ENCODE peak calls at places on chromosomes 5 and 9, in four cellular contexts. One of them, this sample, is unnamed. For H3K27me3, the result is how much of the 10 kb centered on the place peaks cover.

GRCh38 chr5:159424123-159424522 is 93.8 kb upstream of the IL12B start:
- DNase-seq in transverse colon: no peak
- DNase-seq in breast epithelium: no peak
- DNase-seq in suprapubic skin: no peak
- DNase-seq in this sample: no peak

GRCh38 chr5:53642006-53642405 is 81.6 kb downstream of the NDUFS4 start:
- DNase-seq in suprapubic skin: no peak
- DNase-seq in breast epithelium: no peak
- DNase-seq in transverse colon: no peak
- DNase-seq in this sample: no peak

GRCh38 chr9:14812806-14813205 is 90.3 kb upstream of the CER1 start:
- DNase-seq in breast epithelium: no peak
- DNase-seq in suprapubic skin: no peak
- DNase-seq in transverse colon: no peak
- DNase-seq in this sample: no peak

GRCh38 chr9:132486706-132487350 is 76.8 kb downstream of the CFAP77 start:
- DNase-seq in suprapubic skin: no peak
- DNase-seq in breast epithelium: no peak
- DNase-seq in transverse colon: no peak
- DNase-seq in this sample: no peak

GRCh38 chr5:69238760-69239251 is 4.1 kb downstream of the CDK7 start:
- DNase-seq in suprapubic skin: no peak
- DNase-seq in breast epithelium: no peak
- DNase-seq in transverse colon: no peak
- DNase-seq in this sample: no peak

GRCh38 chr5:81601912-81602311 is 149.0 kb downstream of the SSBP2 start:
- DNase-seq in transverse colon: no peak
- DNase-seq in suprapubic skin: no peak
- DNase-seq in breast epithelium: no peak
- DNase-seq in this sample: no peak

GRCh38 chr5:158923799-158924551 is 175.7 kb downstream of the EBF1 start:
- DNase-seq in breast epithelium: no peak
- DNase-seq in transverse colon: no peak
- DNase-seq in suprapubic skin: no peak
- DNase-seq in this sample: no peak

GRCh38 chr9:15813076-15813475 is 260.2 kb downstream of the CCDC171 start:
- DNase-seq in breast epithelium: no peak
- DNase-seq in suprapubic skin: no peak
- DNase-seq in transverse colon: no peak
- DNase-seq in this sample: no peak

GRCh38 chr9:5670079-5670478 is 41.2 kb downstream of the RIC1 start:
- DNase-seq in transverse colon: no peak
- DNase-seq in breast epithelium: no peak
- DNase-seq in suprapubic skin: no peak
- DNase-seq in this sample: no peak

GRCh38 chr5:163506726-163507125 is 1.3 kb downstream of the MAT2B start:
- DNase-seq in breast epithelium: no peak
- DNase-seq in transverse colon: no peak
- DNase-seq in suprapubic skin: no peak
- DNase-seq in this sample: no peak

GRCh38 chr5:53030828-53031425 is 41.8 kb downstream of the ITGA2 start:
- DNase-seq in breast epithelium: no peak
- DNase-seq in suprapubic skin: no peak
- DNase-seq in transverse colon: no peak
- DNase-seq in this sample: no peak

GRCh38 chr5:124683917-124684555 is 62.4 kb downstream of the ZNF608 start:
- DNase-seq in suprapubic skin: no peak
- DNase-seq in breast epithelium: no peak
- DNase-seq in transverse colon: no peak
- DNase-seq in this sample: no peak

GRCh38 chr5:103389846-103390245 is 131.3 kb downstream of the MACIR start:
- DNase-seq in transverse colon: no peak
- DNase-seq in breast epithelium: no peak
- DNase-seq in suprapubic skin: no peak
- DNase-seq in this sample: no peak

GRCh38 chr5:172114875-172115422 is 73.1 kb downstream of the STK10 start:
- DNase-seq in transverse colon: peak
- DNase-seq in suprapubic skin: no peak
- DNase-seq in breast epithelium: no peak
- DNase-seq in this sample: no peak

GRCh38 chr5:60586307-60586901 is 113.6 kb downstream of the DEPDC1B start:
- DNase-seq in transverse colon: no peak
- DNase-seq in breast epithelium: no peak
- DNase-seq in suprapubic skin: no peak
- DNase-seq in this sample: no peak

GRCh38 chr9:20242767-20243166 is 379.5 kb downstream of the MLLT3 start:
- DNase-seq in transverse colon: no peak
- DNase-seq in breast epithelium: no peak
- DNase-seq in suprapubic skin: no peak
- DNase-seq in this sample: no peak

GRCh38 chr9:91483189-91483691 is 59.6 kb upstream of the NFIL3 start:
- DNase-seq in transverse colon: no peak
- DNase-seq in suprapubic skin: no peak
- DNase-seq in breast epithelium: no peak
- DNase-seq in this sample: no peak

GRCh38 chr9:15276328-15276969 is 30.6 kb downstream of the TTC39B start:
- DNase-seq in suprapubic skin: no peak
- DNase-seq in breast epithelium: no peak
- DNase-seq in transverse colon: peak
- DNase-seq in this sample: no peak

GRCh38 chr5:132497488-132497997 is 7.0 kb upstream of the IRF1 start:
- DNase-seq in transverse colon: peak
- DNase-seq in breast epithelium: peak
- DNase-seq in suprapubic skin: no peak
- DNase-seq in this sample: peak

GRCh38 chr5:78530342-78531096 is 118.1 kb downstream of the LHFPL2 start:
- DNase-seq in breast epithelium: no peak
- DNase-seq in transverse colon: no peak
- DNase-seq in suprapubic skin: no peak
- DNase-seq in this sample: no peak

GRCh38 chr9:134656334-134657034 is 14.9 kb downstream of the COL5A1 start:
- DNase-seq in suprapubic skin: no peak
- DNase-seq in transverse colon: no peak
- DNase-seq in breast epithelium: no peak
- DNase-seq in this sample: no peak

GRCh38 chr9:130955947-130956621 is 17.0 kb upstream of the FIBCD1 start:
- DNase-seq in suprapubic skin: no peak
- DNase-seq in transverse colon: no peak
- DNase-seq in breast epithelium: no peak
- DNase-seq in this sample: no peak

GRCh38 chr9:95381243-95381642 is 63.7 kb upstream of the FANCC start:
- DNase-seq in suprapubic skin: no peak
- DNase-seq in breast epithelium: no peak
- DNase-seq in transverse colon: no peak
- DNase-seq in this sample: no peak

GRCh38 chr9:109253637-109254284 is 67.1 kb downstream of the EPB41L4B start:
- DNase-seq in suprapubic skin: no peak
- DNase-seq in transverse colon: no peak
- DNase-seq in breast epithelium: peak
- DNase-seq in this sample: no peak

DNA sequence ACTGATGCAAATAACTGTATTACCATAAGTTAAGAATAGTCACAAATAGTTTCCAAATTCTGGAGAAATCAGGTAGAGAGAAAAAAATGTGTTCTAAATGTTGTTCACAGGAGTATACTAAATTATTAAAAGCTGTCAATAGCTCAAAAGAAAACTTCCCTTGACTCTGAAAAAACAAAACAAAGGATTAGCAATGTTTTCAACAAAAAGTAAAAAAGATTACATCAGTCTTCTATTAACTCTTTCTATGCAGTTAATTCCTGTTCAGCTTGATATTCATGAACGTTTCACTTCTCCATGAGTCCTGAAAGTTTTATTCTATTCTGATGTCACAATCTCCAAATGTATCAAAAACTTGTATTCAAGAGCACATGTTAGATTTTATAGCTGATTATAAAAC is 9.5 kb upstream of the CLTB start:
- DNase-seq in suprapubic skin: no peak
- DNase-seq in transverse colon: no peak
- DNase-seq in breast epithelium: no peak
- DNase-seq in this sample: no peak
- H3K27ac ChIP-seq in suprapubic skin: no peak
- H3K27ac ChIP-seq in transverse colon: peak
- H3K27ac ChIP-seq in breast epithelium: no peak
- H3K27ac ChIP-seq in this sample: no peak

GRCh38 chr9:78972303-78973002 is 599.3 kb upstream of the TLE4 start:
- DNase-seq in breast epithelium: no peak
- DNase-seq in suprapubic skin: no peak
- DNase-seq in transverse colon: no peak
- DNase-seq in this sample: no peak
- H3K27me3 ChIP-seq in breast epithelium: under half
- H3K27me3 ChIP-seq in suprapubic skin: under half
- H3K27me3 ChIP-seq in transverse colon: under half
- H3K27me3 ChIP-seq in this sample: under half

GRCh38 chr5:1351156-1351555 is 6.3 kb upstream of the CLPTM1L start:
- DNase-seq in suprapubic skin: no peak
- DNase-seq in transverse colon: no peak
- DNase-seq in breast epithelium: no peak
- DNase-seq in this sample: no peak

GRCh38 chr5:1352231-1352825 is 7.4 kb upstream of the CLPTM1L start:
- DNase-seq in suprapubic skin: no peak
- DNase-seq in transverse colon: no peak
- DNase-seq in breast epithelium: no peak
- DNase-seq in this sample: no peak

GRCh38 chr5:1357946-1358725 is 13.2 kb upstream of the CLPTM1L start:
- DNase-seq in suprapubic skin: no peak
- DNase-seq in breast epithelium: no peak
- DNase-seq in transverse colon: no peak
- DNase-seq in this sample: no peak

GRCh38 chr5:1356873-1357787 is 12.2 kb upstream of the CLPTM1L start:
- DNase-seq in breast epithelium: no peak
- DNase-seq in suprapubic skin: no peak
- DNase-seq in transverse colon: no peak
- DNase-seq in this sample: no peak

DNA sequence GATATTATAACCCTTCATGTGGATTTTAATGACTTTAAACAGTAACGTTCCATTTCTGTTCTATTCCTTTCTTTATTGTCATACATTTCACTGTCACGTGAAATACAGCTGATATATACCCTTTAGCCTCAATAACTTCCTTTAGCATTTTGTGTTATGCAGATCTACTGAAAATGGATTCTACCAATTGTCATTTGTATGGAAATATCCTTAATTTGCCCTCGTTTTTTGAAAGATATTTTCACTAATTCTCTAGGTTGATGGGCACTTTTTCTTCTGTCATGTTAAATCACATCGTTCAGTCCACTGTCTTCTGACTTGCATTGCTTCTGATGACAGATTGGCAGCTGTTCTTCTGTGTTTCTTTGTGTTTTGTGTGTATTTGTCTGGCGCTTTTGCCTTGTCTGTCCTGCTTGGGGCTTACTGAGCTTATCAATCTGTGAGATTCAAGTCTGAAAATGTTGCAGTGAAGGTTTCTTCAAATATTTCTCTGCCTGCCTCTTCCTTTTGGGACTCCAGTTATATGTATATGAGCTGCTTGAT is 9.7 kb upstream of the CLPTM1L start:
- DNase-seq in transverse colon: no peak
- DNase-seq in breast epithelium: no peak
- DNase-seq in suprapubic skin: no peak
- DNase-seq in this sample: no peak
- TF ChIP-seq POLR2AphosphoS5 in transverse colon: no peak
- TF ChIP-seq POLR2AphosphoS5 in breast epithelium: no peak
- TF ChIP-seq POLR2AphosphoS5 in suprapubic skin: no peak
- TF ChIP-seq POLR2AphosphoS5 in this sample: no peak

DNA sequence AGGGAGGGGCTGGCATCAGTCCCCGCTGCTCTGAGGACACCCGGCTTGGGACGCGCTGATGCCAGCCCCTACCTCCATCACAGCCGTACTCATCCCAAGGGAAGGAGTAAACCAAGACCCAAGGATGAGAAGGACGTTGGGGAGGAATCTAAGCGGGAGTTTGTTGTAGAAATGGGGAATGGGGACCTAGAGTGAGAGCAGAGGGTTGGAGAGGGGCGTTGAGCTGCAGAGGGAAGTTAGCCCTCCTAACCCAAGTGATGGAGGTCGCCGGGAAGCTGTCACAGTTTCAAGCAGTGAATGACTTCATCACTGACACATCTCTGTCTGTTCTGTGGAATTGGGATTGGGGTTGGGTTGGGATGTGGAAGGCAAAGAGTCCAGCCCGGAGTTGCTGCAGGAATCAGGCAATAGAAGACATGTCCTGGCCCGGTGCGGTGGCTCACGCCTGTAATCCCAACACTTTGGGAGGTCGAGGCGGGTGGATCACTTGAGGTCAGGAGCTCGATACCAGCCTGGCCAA is 759 bp upstream of the SUSD1 start:
- DNase-seq in transverse colon: no peak
- DNase-seq in suprapubic skin: no peak
- DNase-seq in breast epithelium: no peak
- DNase-seq in this sample: no peak
- H3K27ac ChIP-seq in transverse colon: peak
- H3K27ac ChIP-seq in suprapubic skin: no peak
- H3K27ac ChIP-seq in breast epithelium: no peak
- H3K27ac ChIP-seq in this sample: peak

DNA sequence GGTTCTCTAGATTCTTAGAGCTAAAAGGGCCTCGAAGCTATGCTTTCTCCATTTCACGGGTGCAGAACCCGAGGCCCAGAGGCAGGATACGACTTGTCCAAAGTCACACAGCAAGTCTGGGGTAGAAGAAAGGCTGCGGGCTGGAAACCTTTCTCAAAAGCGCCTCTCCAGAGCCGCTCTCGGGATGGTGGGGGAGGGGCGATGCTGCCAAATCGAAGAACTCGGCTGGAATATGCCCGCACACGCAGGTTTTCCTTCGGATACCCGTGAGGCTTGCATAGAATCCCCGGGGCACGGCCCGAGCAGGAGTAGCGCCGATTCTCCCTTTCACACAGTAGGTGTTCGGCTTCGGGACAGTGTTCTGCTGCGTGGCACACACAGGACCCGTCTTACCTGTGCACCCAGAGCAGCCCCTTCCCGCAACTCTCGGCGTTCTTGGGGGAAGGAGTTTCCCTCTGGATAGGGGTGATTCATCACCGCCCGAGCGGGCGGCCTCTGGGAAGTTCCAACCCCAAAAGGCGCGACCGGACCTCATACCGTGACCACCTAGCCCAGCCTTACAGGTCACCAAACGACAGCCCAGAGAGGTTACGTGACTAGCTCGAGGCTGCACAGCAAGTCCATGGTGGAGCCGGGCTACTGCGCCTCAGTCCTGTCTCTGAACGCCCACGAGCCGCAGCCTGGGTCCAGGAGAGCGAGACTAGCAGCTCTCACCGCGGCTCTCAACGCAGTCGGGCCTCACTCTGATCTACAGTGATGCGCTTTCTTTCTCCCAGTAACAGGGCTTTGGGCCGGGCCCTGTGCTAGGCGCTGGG is 4.1 kb downstream of the PAX5 start:
- DNase-seq in breast epithelium: no peak
- DNase-seq in transverse colon: no peak
- DNase-seq in suprapubic skin: no peak
- DNase-seq in this sample: no peak
- H3K27me3 ChIP-seq in breast epithelium: half or more
- H3K27me3 ChIP-seq in transverse colon: half or more
- H3K27me3 ChIP-seq in suprapubic skin: half or more
- H3K27me3 ChIP-seq in this sample: under half